ENCODE peak calls at places on chromosomes 6 and 20, in eight cellular contexts. L is heart right ventricle, F is left lung, R is fibroblast of mammary gland, W is prostate gland, X is HCT116, O is fibroblast of villous mesenchyme, G is HepG2. K is an unnamed sample.

GRCh38 chr20:35117148-35117547 is 24.5 kb upstream of the TRPC4AP start:
- DNase-seq in X (no peak), O (peak), L (no peak), R (peak), W (no peak), F (no peak), G (no peak), K (no peak)

GRCh38 chr6:38503940-38504682 is 135.6 kb downstream of the BTBD9 start:
- DNase-seq in R (no peak), F (no peak), X (no peak), G (no peak), O (no peak), W (no peak), L (no peak), K (no peak)

GRCh38 chr20:49452011-49452482 is 30.4 kb downstream of the KCNB1 start:
- DNase-seq in X (no peak), F (no peak), L (peak), G (no peak), W (no peak), O (no peak), R (peak), K (no peak)

GRCh38 chr20:9211016-9211760 is 142.3 kb downstream of the PLCB4 start:
- DNase-seq in L (no peak), X (no peak), W (no peak), R (no peak), O (no peak), F (no peak), G (no peak), K (no peak)

GRCh38 chr6:1145756-1146218 is 166.1 kb upstream of the FOXQ1 start:
- DNase-seq in O (no peak), X (no peak), W (no peak), F (no peak), G (no peak), R (no peak), L (no peak), K (no peak)

GRCh38 chr20:55567826-55568225 is 437.5 kb downstream of the CBLN4 start:
- DNase-seq in O (no peak), R (no peak), F (no peak), L (no peak), X (no peak), G (no peak), W (no peak), K (no peak)

GRCh38 chr6:27288136-27289044 is 23.7 kb downstream of the POM121L2 start:
- DNase-seq in L (no peak), F (no peak), X (no peak), R (no peak), G (no peak), W (no peak), O (no peak), K (no peak)

GRCh38 chr6:91273729-91274128 is 686.9 kb upstream of the MAP3K7 start:
- DNase-seq in O (no peak), G (no peak), F (no peak), L (peak), R (no peak), W (no peak), X (no peak), K (no peak)

GRCh38 chr20:19781235-19781634 is 23.2 kb downstream of the RIN2 start:
- DNase-seq in F (no peak), W (no peak), X (no peak), O (no peak), L (no peak), G (no peak), R (no peak), K (no peak)

GRCh38 chr6:103675807-103676406 is 1183.8 kb downstream of the HACE1 start:
- DNase-seq in L (no peak), F (no peak), R (peak), X (no peak), W (no peak), O (peak), G (no peak), K (no peak)

GRCh38 chr20:46302119-46302518 is 6.2 kb downstream of the CDH22 start:
- DNase-seq in W (no peak), R (no peak), G (no peak), F (no peak), O (no peak), X (no peak), L (no peak), K (no peak)

GRCh38 chr6:21707527-21707926 is 114.0 kb downstream of the SOX4 start:
- DNase-seq in G (no peak), L (no peak), O (no peak), X (no peak), F (no peak), W (no peak), R (no peak), K (no peak)

GRCh38 chr6:26355366-26355765 is 9.6 kb upstream of the BTN3A2 start:
- DNase-seq in L (no peak), R (no peak), G (no peak), W (no peak), X (no peak), F (no peak), O (no peak), K (no peak)

GRCh38 chr6:90458353-90459224 is 128.3 kb downstream of the MAP3K7 start:
- DNase-seq in O (no peak), W (no peak), X (no peak), R (no peak), G (no peak), F (no peak), L (peak), K (no peak)

GRCh38 chr6:17225767-17226166 is 55.4 kb upstream of the RBM24 start:
- DNase-seq in R (no peak), O (no peak), L (no peak), W (no peak), X (no peak), F (no peak), G (no peak), K (no peak)

GRCh38 chr6:111718990-111719389 is 113.3 kb upstream of the TRAF3IP2 start:
- DNase-seq in G (no peak), L (no peak), F (no peak), O (no peak), X (no peak), R (peak), W (no peak), K (no peak)

GRCh38 chr20:48597521-48598302 is 230.1 kb downstream of the PREX1 start:
- DNase-seq in L (no peak), X (no peak), O (no peak), G (peak), R (no peak), W (no peak), F (no peak), K (no peak)

GRCh38 chr6:27422651-27423332 is 34.2 kb downstream of the ZNF391 start:
- DNase-seq in O (peak), X (no peak), L (no peak), W (no peak), F (no peak), R (peak), G (no peak), K (no peak)

GRCh38 chr6:167236239-167236571 is 54.9 kb upstream of the UNC93A start:
- DNase-seq in L (no peak), F (peak), O (no peak), G (no peak), W (no peak), R (no peak), X (no peak), K (no peak)

GRCh38 chr6:52305385-52305784 is 20.8 kb upstream of the MCM3 start:
- DNase-seq in L (no peak), G (no peak), W (no peak), X (no peak), O (no peak), F (no peak), R (no peak), K (no peak)

GRCh38 chr6:139068846-139069245 is 40.3 kb downstream of the ABRACL start:
- DNase-seq in R (no peak), L (no peak), W (no peak), F (no peak), X (no peak), G (no peak), O (no peak), K (no peak)

GRCh38 chr6:48917233-48917632 is 545.8 kb downstream of the MMUT start:
- DNase-seq in L (no peak), O (no peak), G (no peak), W (no peak), F (no peak), R (no peak), X (no peak), K (no peak)

GRCh38 chr20:18032977-18033892 is 24.5 kb downstream of the OVOL2 start:
- DNase-seq in F (no peak), R (no peak), L (no peak), W (no peak), X (no peak), G (peak), O (no peak), K (no peak)
- TF ChIP-seq CTCF in F (no peak), R (no peak), L (no peak), W (no peak), X (no peak), G (peak), O (no peak), K (peak)

GRCh38 chr6:141700836-141701235 is 431.9 kb upstream of the GJE1 start:
- DNase-seq in W (no peak), F (no peak), G (no peak), R (no peak), O (peak), X (no peak), L (no peak), K (no peak)
- TF ChIP-seq CTCF in W (no peak), F (no peak), G (no peak), R (no peak), O (no peak), X (no peak), L (no peak), K (no peak)

GRCh38 chr20:8018928-8019177 is 708 bp downstream of the TMX4 start:
- DNase-seq in R (no peak), W (no peak), X (no peak), G (no peak), O (peak), L (no peak), F (no peak), K (no peak)
- TF ChIP-seq CTCF in R (no peak), W (no peak), X (no peak), G (no peak), O (no peak), L (no peak), F (no peak), K (no peak)

DNA sequence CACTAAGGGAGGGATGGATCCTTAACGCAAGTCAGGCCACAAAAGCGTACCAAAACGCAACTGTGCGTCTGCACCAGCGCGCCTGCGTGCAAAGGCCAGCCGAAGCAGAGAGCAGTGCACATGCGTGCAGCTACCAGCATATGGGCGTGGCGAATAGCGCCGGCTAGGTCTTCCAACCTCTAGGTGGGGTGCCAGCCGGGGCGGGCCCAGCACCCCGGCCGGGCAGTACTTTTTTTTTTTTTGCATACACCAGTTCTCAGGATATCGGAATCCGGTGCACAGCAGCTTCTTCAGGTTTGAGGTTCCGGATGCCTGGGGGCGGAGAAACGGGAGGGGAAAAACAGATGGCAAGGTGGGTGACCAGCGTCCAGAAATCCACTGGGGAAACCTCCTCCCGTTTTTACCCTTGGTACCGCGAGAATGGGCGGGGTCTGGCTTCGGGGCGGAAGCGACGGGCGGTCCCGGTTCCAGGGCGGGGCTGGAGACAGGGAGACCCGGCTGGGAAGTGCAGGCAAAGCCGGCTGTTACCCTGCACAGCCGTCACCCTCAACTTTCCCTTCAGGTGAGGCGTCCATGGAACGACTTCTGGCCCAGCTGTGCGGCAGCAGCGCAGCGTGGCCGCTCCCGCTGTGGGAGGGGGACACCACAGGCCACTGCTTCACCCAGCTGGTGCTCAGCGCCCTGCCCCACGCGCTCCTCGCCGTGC is at the start of gene ABCC10:
- DNase-seq in F (peak), R (peak), G (peak), X (peak), L (peak), O (peak), W (peak), K (peak)
- TF ChIP-seq CTCF in F (peak), R (peak), G (peak), X (no peak), L (peak), O (peak), W (peak), K (no peak)

DNA sequence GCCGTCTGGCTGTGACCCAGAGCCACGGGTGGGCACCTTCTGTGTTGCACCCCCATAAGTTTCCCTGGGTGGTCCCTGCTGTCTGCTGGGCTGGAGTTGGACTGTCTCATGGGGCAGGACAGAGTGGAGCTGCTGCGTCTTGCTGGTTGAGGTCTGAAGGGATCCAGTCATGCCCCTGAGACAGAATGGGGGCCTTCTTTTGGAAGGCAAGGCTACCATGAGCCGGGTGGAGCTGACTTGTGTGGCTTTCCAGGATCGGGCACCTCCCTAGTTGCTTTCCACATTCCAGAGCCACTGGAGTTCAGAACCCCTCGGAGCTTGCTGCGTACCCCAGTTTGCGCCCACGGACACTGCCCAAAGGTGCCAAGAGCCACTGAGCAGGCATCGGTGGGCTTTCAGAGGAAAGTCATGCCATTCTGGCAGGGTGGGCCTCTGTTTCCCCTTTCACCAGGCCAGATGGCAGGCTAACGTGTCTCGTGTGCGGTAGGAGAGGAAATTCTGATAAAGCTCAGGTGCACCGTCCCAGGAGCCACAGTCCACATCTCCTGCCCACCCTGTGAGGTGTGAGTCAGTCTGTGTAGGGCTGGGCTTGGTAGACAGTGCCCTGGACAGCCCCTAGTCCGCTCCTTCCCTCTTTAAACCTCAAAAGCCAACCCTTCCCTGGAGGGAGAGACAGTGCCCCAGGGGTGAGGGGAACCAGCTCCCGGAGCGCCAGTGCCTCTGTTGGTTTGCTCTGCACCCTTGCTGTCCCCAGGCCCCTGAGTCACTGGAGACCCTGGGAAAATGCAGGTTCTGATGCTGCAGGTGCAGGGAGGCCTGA is 125.3 kb downstream of the SYCP2 start:
- DNase-seq in R (no peak), X (no peak), L (no peak), O (no peak), W (no peak), F (no peak), G (no peak), K (no peak)
- TF ChIP-seq CTCF in R (no peak), X (no peak), L (no peak), O (no peak), W (no peak), F (no peak), G (no peak), K (no peak)

GRCh38 chr6:125953502-125953875 is 3.1 kb upstream of the HINT3 start:
- DNase-seq in L (no peak), F (peak), R (no peak), W (no peak), X (no peak), O (no peak), G (peak), K (no peak)
- TF ChIP-seq CTCF in L (no peak), F (no peak), R (peak), W (peak), X (no peak), O (peak), G (peak), K (no peak)

GRCh38 chr6:168713839-168714238 is 272.9 kb downstream of the SMOC2 start:
- DNase-seq in G (peak), F (no peak), O (no peak), W (no peak), X (peak), L (no peak), R (peak), K (no peak)
- TF ChIP-seq CTCF in G (peak), F (no peak), O (no peak), W (peak), X (peak), L (peak), R (peak), K (no peak)

GRCh38 chr6:14858808-14859207 is 387.1 kb upstream of the JARID2 start:
- DNase-seq in G (no peak), F (no peak), X (no peak), W (no peak), R (no peak), L (no peak), O (no peak), K (no peak)
- TF ChIP-seq CTCF in G (no peak), F (no peak), X (no peak), W (no peak), R (no peak), L (no peak), O (no peak), K (no peak)

GRCh38 chr6:68778356-68779020 is 143.4 kb downstream of the ADGRB3 start:
- DNase-seq in L (peak), O (peak), F (no peak), W (no peak), R (peak), G (peak), X (no peak), K (no peak)
- TF ChIP-seq CTCF in L (peak), O (peak), F (peak), W (peak), R (peak), G (peak), X (no peak), K (peak)

GRCh38 chr6:35258858-35259193 is 709 bp upstream of the ZNF76 start:
- DNase-seq in X (peak), F (no peak), R (peak), W (no peak), O (peak), L (peak), G (peak), K (peak)
- TF ChIP-seq CTCF in X (no peak), F (no peak), R (peak), W (no peak), O (peak), L (peak), G (peak), K (no peak)